ENCODE peak calls at places on chromosomes 7 and 10, in six cellular contexts. H is pancreas, N is GM12878, P is B cell, D is heart right ventricle, U is OCI-LY7. B is an unnamed sample.

GRCh38 chr10:35042783-35043182 is 47.4 kb downstream of the CUL2 start:
- DNase-seq in H (no peak), N (no peak), P (no peak), D (no peak), U (no peak), B (no peak)

GRCh38 chr10:69994262-69994661 is 58.4 kb upstream of the MACROH2A2 start:
- DNase-seq in H (no peak), N (no peak), P (peak), D (peak), U (peak), B (peak)

GRCh38 chr10:87054373-87055295 is 34.5 kb downstream of the FAM25A start:
- DNase-seq in H (no peak), N (no peak), P (no peak), D (no peak), U (no peak), B (no peak)

GRCh38 chr10:86655596-86655995 is 1.2 kb downstream of the OPN4 start:
- DNase-seq in H (peak), N (no peak), P (no peak), D (no peak), U (no peak), B (no peak)

GRCh38 chr10:78437407-78437768 is 403.7 kb downstream of the RPS24 start:
- DNase-seq in H (no peak), N (no peak), P (no peak), D (no peak), U (no peak), B (no peak)

GRCh38 chr10:25701651-25702050 is 232.4 kb upstream of the MYO3A start:
- DNase-seq in H (peak), N (no peak), P (no peak), D (no peak), U (no peak), B (no peak)

GRCh38 chr10:4224178-4224577 is 439.2 kb upstream of the KLF6 start:
- DNase-seq in H (no peak), N (no peak), P (no peak), D (no peak), U (no peak), B (no peak)

GRCh38 chr7:102991540-102992214 is 78.9 kb downstream of the LRRC17 start:
- DNase-seq in H (no peak), N (no peak), P (no peak), D (no peak), U (no peak), B (no peak)

GRCh38 chr10:34168429-34168828 is 646.7 kb downstream of the PARD3 start:
- DNase-seq in H (no peak), N (no peak), P (no peak), D (no peak), U (no peak), B (no peak)

GRCh38 chr10:75048669-75049098 is 62.8 kb upstream of the SAMD8 start:
- DNase-seq in H (no peak), N (no peak), P (no peak), D (no peak), U (no peak), B (no peak)

GRCh38 chr10:57119690-57120089 is 758.6 kb upstream of the ZWINT start:
- DNase-seq in H (no peak), N (no peak), P (no peak), D (no peak), U (no peak), B (no peak)

GRCh38 chr7:12974451-12975166 is 287.2 kb downstream of the ARL4A start:
- DNase-seq in H (no peak), N (no peak), P (no peak), D (no peak), U (no peak), B (no peak)

GRCh38 chr10:74927701-74928100 is 101.3 kb downstream of the KAT6B start:
- DNase-seq in H (no peak), N (no peak), P (no peak), D (no peak), U (no peak), B (no peak)

GRCh38 chr7:154794147-154794780 is 208.7 kb downstream of the PAXIP1 start:
- DNase-seq in H (no peak), N (no peak), P (no peak), D (no peak), U (no peak), B (peak)
- TF ChIP-seq CTCF in H (no peak), N (peak), P (no peak), D (no peak), U (no peak), B (peak)

DNA sequence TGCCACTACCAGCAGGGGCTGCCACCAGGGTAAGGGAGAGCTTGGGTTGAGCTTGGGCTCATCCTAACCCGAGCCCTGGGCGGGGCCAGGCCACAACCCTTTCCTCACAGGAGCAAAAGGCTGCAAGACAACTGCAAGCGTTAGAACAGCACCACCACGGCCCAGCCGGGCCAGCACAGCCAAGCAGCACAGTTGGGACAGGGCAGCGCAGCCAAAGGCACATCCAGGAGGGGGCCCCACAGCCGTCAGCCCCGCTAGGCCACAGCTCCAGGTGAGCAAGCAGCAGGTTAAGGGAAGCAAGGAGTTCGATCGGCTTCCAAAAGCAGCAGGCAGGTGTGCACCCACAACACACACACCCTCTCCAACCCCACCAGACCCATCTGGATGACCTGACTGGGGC is 7.0 kb upstream of the NDST2 start:
- DNase-seq in H (no peak), N (no peak), P (no peak), D (no peak), U (no peak), B (no peak)
- TF ChIP-seq CTCF in H (no peak), N (no peak), P (no peak), D (no peak), U (peak), B (no peak)

GRCh38 chr10:92327445-92328433 is 36.8 kb downstream of the MARCHF5 start:
- DNase-seq in H (no peak), N (no peak), P (no peak), D (no peak), U (no peak), B (no peak)
- TF ChIP-seq CTCF in H (no peak), N (no peak), P (no peak), D (no peak), U (no peak), B (no peak)

GRCh38 chr7:82599910-82600309 is 156.3 kb upstream of the CACNA2D1 start:
- DNase-seq in H (no peak), N (no peak), P (no peak), D (no peak), U (no peak), B (no peak)
- TF ChIP-seq CTCF in H (no peak), N (no peak), P (no peak), D (no peak), U (no peak), B (no peak)

DNA sequence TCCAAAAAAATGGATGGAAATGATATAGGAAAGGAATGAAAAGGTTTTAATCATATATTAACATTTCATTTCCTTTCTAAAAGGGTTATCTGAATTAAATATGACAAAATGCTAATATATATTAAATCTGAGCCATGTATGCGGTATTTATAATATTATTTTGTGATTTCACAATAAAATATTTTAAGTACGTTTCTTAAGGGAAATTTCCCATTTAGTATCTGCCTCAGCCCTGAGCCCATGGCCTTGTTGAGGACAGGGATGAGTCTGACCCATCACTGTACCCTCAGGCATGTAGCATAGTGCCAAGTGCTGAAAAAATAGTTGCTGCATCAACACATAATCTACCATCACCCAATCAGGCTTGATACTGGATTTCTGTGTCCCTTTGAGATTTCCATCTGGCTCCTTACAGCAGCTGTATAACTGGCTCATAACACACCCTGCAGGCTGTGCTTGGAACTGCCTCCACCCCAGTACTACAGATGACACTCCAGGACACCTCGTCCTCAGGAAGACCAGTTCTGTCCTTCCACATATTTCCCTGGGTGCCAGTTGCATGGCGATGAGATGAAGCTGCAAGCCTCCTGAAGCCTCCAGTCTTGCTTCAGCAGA is 59.4 kb upstream of the ASAH2 start:
- DNase-seq in H (no peak), N (no peak), P (peak), D (no peak), U (peak), B (peak)
- TF ChIP-seq CTCF in H (no peak), N (peak), P (peak), D (no peak), U (peak), B (peak)

DNA sequence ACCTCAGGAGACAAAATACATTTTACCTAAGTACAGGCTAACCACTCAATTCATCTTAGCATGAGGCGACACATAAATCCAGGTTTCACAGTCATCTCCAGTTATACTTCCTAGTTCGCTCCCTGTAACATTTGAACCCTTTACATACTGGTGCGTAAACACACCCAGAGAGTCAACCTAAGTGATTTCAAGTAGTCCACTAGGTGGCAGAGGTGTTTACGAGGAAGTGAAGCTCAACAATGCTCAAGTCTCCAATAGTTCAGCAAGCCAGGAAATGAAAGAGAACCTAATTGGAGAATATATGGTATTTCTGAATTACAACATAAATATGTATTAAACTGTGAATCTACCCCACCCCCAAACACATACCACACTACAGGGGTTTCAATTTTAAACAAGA is 76.3 kb upstream of the ABCB5 start:
- DNase-seq in H (no peak), N (no peak), P (no peak), D (no peak), U (peak), B (no peak)
- TF ChIP-seq CTCF in H (no peak), N (no peak), P (no peak), D (no peak), U (peak), B (no peak)

DNA sequence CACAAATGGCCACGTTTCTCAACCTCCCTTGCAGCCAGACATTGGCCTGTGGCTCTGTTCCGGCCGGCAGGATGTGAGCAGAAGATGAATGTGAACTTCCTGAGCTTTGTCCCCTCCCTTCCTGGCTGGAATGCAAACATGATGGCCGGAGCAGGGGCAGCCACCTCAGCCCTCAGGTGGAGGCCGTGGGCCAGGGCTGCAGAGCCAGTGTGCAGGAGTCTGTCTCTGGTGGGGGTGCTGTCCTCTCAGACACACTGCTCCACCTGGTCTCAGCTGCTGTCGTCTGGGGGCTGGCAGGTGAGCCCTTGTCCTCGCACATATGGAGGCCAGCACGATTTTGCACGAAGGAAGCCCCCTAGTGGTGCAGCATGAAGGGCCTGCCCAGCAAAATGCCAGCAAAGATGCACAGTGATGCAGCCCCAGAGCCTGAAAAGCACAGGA is 25.3 kb upstream of the PWWP2B start:
- DNase-seq in H (no peak), N (no peak), P (no peak), D (no peak), U (peak), B (no peak)
- TF ChIP-seq CTCF in H (no peak), N (peak), P (peak), D (no peak), U (peak), B (peak)

GRCh38 chr7:106855540-106856132 is 9.4 kb upstream of the PIK3CG start:
- DNase-seq in H (no peak), N (no peak), P (no peak), D (no peak), U (no peak), B (no peak)
- TF ChIP-seq CTCF in H (no peak), N (no peak), P (no peak), D (no peak), U (no peak), B (no peak)

B was measured in endothelial cell.